ENCODE peak calls at places on chromosome 17, in five cellular contexts. One of them, this sample, is unnamed.

GRCh38 chr17:57337390-57337789 is 81.1 kb downstream of the MSI2 start:
- DNase-seq in HT1080: no peak
- DNase-seq in stimulated activated CD4-positive, alpha-beta T cell treated with anti-CD3 and anti-CD28 coated beads, Interleukin-4, amount 100 ng/mL, for 24 hours: no peak
- DNase-seq in AG08396: no peak
- DNase-seq in NCI-H1048: no peak
- DNase-seq in this sample: no peak

GRCh38 chr17:43714338-43715149 is 44.0 kb downstream of the SOST start:
- DNase-seq in AG08396: peak
- DNase-seq in HT1080: peak
- DNase-seq in NCI-H1048: no peak
- DNase-seq in stimulated activated CD4-positive, alpha-beta T cell treated with anti-CD3 and anti-CD28 coated beads, Interleukin-4, amount 100 ng/mL, for 24 hours: no peak
- DNase-seq in this sample: no peak

GRCh38 chr17:15392326-15392739 is 50.9 kb upstream of the TEKT3 start:
- DNase-seq in HT1080: peak
- DNase-seq in NCI-H1048: no peak
- DNase-seq in AG08396: peak
- DNase-seq in stimulated activated CD4-positive, alpha-beta T cell treated with anti-CD3 and anti-CD28 coated beads, Interleukin-4, amount 100 ng/mL, for 24 hours: no peak
- DNase-seq in this sample: no peak

GRCh38 chr17:74682442-74683190 is 30.1 kb downstream of the CD300LF start:
- DNase-seq in HT1080: no peak
- DNase-seq in NCI-H1048: no peak
- DNase-seq in stimulated activated CD4-positive, alpha-beta T cell treated with anti-CD3 and anti-CD28 coated beads, Interleukin-4, amount 100 ng/mL, for 24 hours: no peak
- DNase-seq in AG08396: no peak
- DNase-seq in this sample: no peak

GRCh38 chr17:71085238-71086033 is 916.1 kb downstream of the KCNJ2 start:
- DNase-seq in AG08396: peak
- DNase-seq in stimulated activated CD4-positive, alpha-beta T cell treated with anti-CD3 and anti-CD28 coated beads, Interleukin-4, amount 100 ng/mL, for 24 hours: no peak
- DNase-seq in NCI-H1048: no peak
- DNase-seq in HT1080: no peak
- DNase-seq in this sample: no peak

GRCh38 chr17:27346228-27346899 is 52.5 kb downstream of the WSB1 start:
- DNase-seq in stimulated activated CD4-positive, alpha-beta T cell treated with anti-CD3 and anti-CD28 coated beads, Interleukin-4, amount 100 ng/mL, for 24 hours: no peak
- DNase-seq in NCI-H1048: no peak
- DNase-seq in HT1080: no peak
- DNase-seq in AG08396: no peak
- DNase-seq in this sample: no peak

GRCh38 chr17:73228748-73229236 is 32.9 kb downstream of the CPSF4L start:
- DNase-seq in NCI-H1048: no peak
- DNase-seq in HT1080: peak
- DNase-seq in stimulated activated CD4-positive, alpha-beta T cell treated with anti-CD3 and anti-CD28 coated beads, Interleukin-4, amount 100 ng/mL, for 24 hours: peak
- DNase-seq in AG08396: peak
- DNase-seq in this sample: no peak

GRCh38 chr17:27256225-27257030 is 37.5 kb upstream of the WSB1 start:
- DNase-seq in NCI-H1048: no peak
- DNase-seq in HT1080: no peak
- DNase-seq in AG08396: no peak
- DNase-seq in stimulated activated CD4-positive, alpha-beta T cell treated with anti-CD3 and anti-CD28 coated beads, Interleukin-4, amount 100 ng/mL, for 24 hours: no peak
- DNase-seq in this sample: no peak

GRCh38 chr17:15490634-15491261 is 23.3 kb upstream of the CDRT4 start:
- DNase-seq in HT1080: peak
- DNase-seq in AG08396: peak
- DNase-seq in stimulated activated CD4-positive, alpha-beta T cell treated with anti-CD3 and anti-CD28 coated beads, Interleukin-4, amount 100 ng/mL, for 24 hours: no peak
- DNase-seq in NCI-H1048: no peak
- DNase-seq in this sample: no peak

GRCh38 chr17:74186498-74186897 is 17.0 kb upstream of the RPL38 start:
- DNase-seq in stimulated activated CD4-positive, alpha-beta T cell treated with anti-CD3 and anti-CD28 coated beads, Interleukin-4, amount 100 ng/mL, for 24 hours: no peak
- DNase-seq in HT1080: no peak
- DNase-seq in NCI-H1048: no peak
- DNase-seq in AG08396: no peak
- DNase-seq in this sample: no peak